ENCODE peak calls at places on chromosomes 11 and 22, in five cellular contexts. I is SK-N-SH, Z is mesenchymal stem cell, B is uterus, U is lung. J is an unnamed sample.

GRCh38 chr22:44444341-44445306 is 53.4 kb downstream of the RTL6 start:
- DNase-seq in I (peak), U (no peak), B (no peak), Z (no peak), J (peak)

GRCh38 chr11:4826425-4826824 is 5.3 kb downstream of the OR51F2 start:
- DNase-seq in B (no peak), I (no peak), Z (no peak), U (no peak), J (no peak)

GRCh38 chr11:120660024-120660565 is 148.5 kb downstream of the GRIK4 start:
- DNase-seq in Z (peak), B (no peak), I (peak), U (no peak), J (peak)

GRCh38 chr22:48889887-48890692 is 937.6 kb downstream of the BRD1 start:
- DNase-seq in U (no peak), I (no peak), Z (no peak), B (no peak), J (no peak)

GRCh38 chr22:39990688-39991087 is 4.1 kb upstream of the FAM83F start:
- DNase-seq in I (no peak), Z (no peak), U (no peak), B (no peak), J (no peak)

GRCh38 chr11:87022738-87023137 is 15.0 kb upstream of the TMEM135 start:
- DNase-seq in Z (no peak), U (no peak), I (no peak), B (no peak), J (no peak)

GRCh38 chr22:27124336-27125023 is 467.1 kb downstream of the MIAT start:
- DNase-seq in I (no peak), U (no peak), Z (no peak), B (no peak), J (peak)

GRCh38 chr22:37115032-37115431 is 5.5 kb upstream of the TMPRSS6 start:
- DNase-seq in B (no peak), I (no peak), U (no peak), Z (no peak), J (no peak)

GRCh38 chr22:36010913-36011312 is 17.7 kb downstream of the RBFOX2 start:
- DNase-seq in B (no peak), Z (peak), U (no peak), I (peak), J (no peak)

GRCh38 chr11:57920971-57921370 is 102.7 kb upstream of the OR9Q1 start:
- DNase-seq in Z (no peak), I (no peak), U (no peak), B (no peak), J (no peak)

GRCh38 chr11:126194121-126194543 is 17.3 kb downstream of the RPUSD4 start:
- DNase-seq in U (no peak), I (peak), B (peak), Z (peak), J (peak)

GRCh38 chr11:118918128-118918685 is 7.5 kb downstream of the BCL9L start:
- DNase-seq in I (peak), Z (peak), B (peak), U (peak), J (peak)

GRCh38 chr11:396948-397548 is 3.0 kb downstream of the PKP3 start:
- DNase-seq in U (no peak), I (peak), Z (no peak), B (peak), J (no peak)

GRCh38 chr11:116311141-116311540 is 461.6 kb downstream of the BUD13 start:
- DNase-seq in B (no peak), Z (no peak), I (peak), U (no peak), J (no peak)

GRCh38 chr22:18044548-18045271 is 20.3 kb upstream of the MICAL3 start:
- DNase-seq in U (peak), Z (no peak), B (peak), I (no peak), J (no peak)

GRCh38 chr22:48492371-48493320 is 1335.0 kb downstream of the BRD1 start:
- DNase-seq in U (peak), B (peak), Z (peak), I (peak), J (peak)

GRCh38 chr22:23856721-23857605 is 712 bp upstream of the SLC2A11 start:
- DNase-seq in U (no peak), I (peak), B (no peak), Z (peak), J (peak)

GRCh38 chr22:49230194-49230577 is 597.5 kb downstream of the BRD1 start:
- DNase-seq in Z (no peak), B (no peak), U (peak), I (no peak), J (no peak)

GRCh38 chr11:132944557-132944920 is 587.8 kb downstream of the OPCML start:
- DNase-seq in B (no peak), I (no peak), U (no peak), Z (no peak), J (no peak)

GRCh38 chr11:64757549-64758329 is 2.0 kb downstream of the PYGM start:
- DNase-seq in Z (no peak), I (peak), U (no peak), B (peak), J (peak)

GRCh38 chr11:64760759-64761417 is 1.1 kb upstream of the PYGM start:
- DNase-seq in Z (no peak), B (no peak), I (peak), U (no peak), J (no peak)

GRCh38 chr11:64758330-64759079 is 1.3 kb downstream of the PYGM start:
- DNase-seq in Z (no peak), I (peak), U (no peak), B (no peak), J (peak)

GRCh38 chr11:64759722-64760719 is at the start of gene PYGM:
- DNase-seq in Z (peak), U (no peak), I (peak), B (peak), J (peak)

GRCh38 chr11:64759131-64759721 is 548 bp downstream of the PYGM start:
- DNase-seq in Z (no peak), U (no peak), B (peak), I (peak), J (peak)
- H3K4me3 ChIP-seq in Z (no peak), U (no peak), B (peak), I (no peak), J (no peak)

DNA sequence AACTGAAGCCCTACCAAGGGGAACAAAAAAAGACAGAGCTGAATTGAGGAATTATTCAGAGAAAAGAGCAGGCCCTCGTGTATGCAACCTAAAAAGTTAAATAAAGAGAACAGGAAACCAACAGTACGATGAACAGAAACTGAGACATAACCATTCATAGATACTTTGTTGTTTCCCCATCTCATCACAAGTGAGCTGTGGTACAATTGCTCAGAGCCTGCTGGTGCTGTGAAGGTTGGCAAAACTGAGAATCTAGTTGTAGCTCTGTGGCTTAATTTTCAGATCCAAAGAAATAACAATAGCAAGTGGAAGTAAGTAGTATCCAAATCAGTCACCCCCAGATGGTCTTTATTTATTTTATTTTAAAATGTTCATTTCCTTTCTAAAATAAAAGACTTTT is 37.7 kb upstream of the BLID start:
- DNase-seq in Z (no peak), B (no peak), U (no peak), I (no peak), J (no peak)
- H3K27ac ChIP-seq in Z (no peak), B (peak), U (no peak), I (peak), J (no peak)

GRCh38 chr22:31882971-31883370 is 61.4 kb upstream of the YWHAH start:
- DNase-seq in Z (no peak), B (no peak), U (no peak), I (no peak), J (no peak)
- H3K4me3 ChIP-seq in Z (no peak), B (no peak), U (no peak), I (no peak), J (no peak)

DNA sequence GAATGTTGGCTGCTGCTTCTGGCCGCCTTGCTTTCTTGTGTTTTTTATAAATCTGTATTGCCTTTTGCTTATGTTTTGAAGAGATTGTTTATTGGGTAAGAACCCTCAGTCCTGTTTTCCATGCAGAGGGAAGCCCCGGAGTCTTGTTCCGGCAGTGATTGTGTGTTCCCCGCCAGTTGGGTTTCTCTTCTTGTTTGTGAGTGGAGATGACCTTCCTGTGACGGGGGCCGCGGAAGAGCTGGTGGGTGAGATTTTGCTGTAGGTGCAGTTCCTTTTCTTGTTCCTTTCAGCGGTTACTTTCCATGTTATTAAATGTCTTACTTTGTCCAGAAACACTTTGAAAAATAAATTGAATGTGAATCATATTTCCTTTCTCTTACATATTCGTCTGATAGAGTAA is 8.3 kb downstream of the TBC1D22A start:
- DNase-seq in B (no peak), Z (no peak), U (no peak), I (no peak), J (no peak)
- H3K27ac ChIP-seq in B (peak), Z (no peak), U (peak), I (no peak), J (no peak)